ENCODE peak calls at places on chromosomes 2 and 18, in ten cellular contexts. N, U, S, L, D, R, H, T, X and Q are unnamed samples.
A peak's percentile ranks its signal among the peaks of the same experiment; 100 is the strongest.

GRCh38 chr2:11466307-11467125 is 555 bp upstream of the E2F6 start:
- DNase-seq in N (peak; percentile 29), U (no peak), S (peak; percentile 28), L (no peak), D (no peak), R (no peak), H (no peak), T (no peak), X (no peak), Q (no peak)

GRCh38 chr2:40095003-40095402 is 315.9 kb upstream of the THUMPD2 start:
- DNase-seq in N (no peak), U (no peak), S (no peak), L (no peak), D (no peak), R (no peak), H (peak; percentile 84), T (no peak), X (peak; percentile 82), Q (no peak)

GRCh38 chr2:152467677-152468406 is 132.9 kb downstream of the FMNL2 start:
- DNase-seq in N (no peak), U (no peak), S (no peak), L (no peak), D (no peak), R (no peak), H (no peak), T (no peak), X (no peak), Q (no peak)

GRCh38 chr2:37892436-37893114 is 32.5 kb upstream of the RMDN2 start:
- DNase-seq in N (peak; percentile 74), U (no peak), S (no peak), L (no peak), D (no peak), R (no peak), H (no peak), T (no peak), X (no peak), Q (no peak)

GRCh38 chr2:38098351-38099095 is 22.6 kb upstream of the CYP1B1 start:
- DNase-seq in N (no peak), U (no peak), S (no peak), L (no peak), D (no peak), R (no peak), H (no peak), T (no peak), X (no peak), Q (no peak)

GRCh38 chr2:48984922-48985321 is 169.4 kb downstream of the FSHR start:
- DNase-seq in N (no peak), U (no peak), S (no peak), L (no peak), D (no peak), R (no peak), H (no peak), T (no peak), X (no peak), Q (no peak)

GRCh38 chr2:45935791-45936622 is 284.5 kb downstream of the PRKCE start:
- DNase-seq in N (peak; percentile 68), U (peak; percentile 92), S (peak; percentile 95), L (peak; percentile 88), D (peak; percentile 83), R (peak; percentile 97), H (peak; percentile 98), T (peak; percentile 90), X (peak; percentile 97), Q (peak; percentile 93)

GRCh38 chr18:11104307-11104706 is 45.1 kb downstream of the PIEZO2 start:
- DNase-seq in N (no peak), U (no peak), S (no peak), L (no peak), D (no peak), R (no peak), H (no peak), T (no peak), X (no peak), Q (no peak)

GRCh38 chr2:69466728-69467127 is 29.5 kb upstream of the NFU1 start:
- DNase-seq in N (no peak), U (no peak), S (no peak), L (no peak), D (no peak), R (no peak), H (peak; percentile 25), T (no peak), X (no peak), Q (no peak)

GRCh38 chr18:58176915-58177717 is 133.1 kb downstream of the NEDD4L start:
- DNase-seq in N (no peak), U (peak; percentile 60), S (no peak), L (no peak), D (no peak), R (no peak), H (peak; percentile 91), T (peak; percentile 48), X (peak; percentile 92), Q (peak; percentile 90)

GRCh38 chr2:166485558-166486193 is 8.4 kb downstream of the SCN7A start:
- DNase-seq in N (no peak), U (no peak), S (no peak), L (no peak), D (no peak), R (no peak), H (no peak), T (no peak), X (peak; percentile 24), Q (no peak)

GRCh38 chr18:50569930-50570329 is 10.0 kb downstream of the MAPK4 start:
- DNase-seq in N (no peak), U (no peak), S (no peak), L (no peak), D (no peak), R (no peak), H (no peak), T (peak; percentile 41), X (no peak), Q (no peak)

GRCh38 chr18:57930476-57930875 is 113.5 kb upstream of the NEDD4L start:
- DNase-seq in N (no peak), U (no peak), S (no peak), L (no peak), D (no peak), R (no peak), H (no peak), T (no peak), X (no peak), Q (no peak)

GRCh38 chr2:27522400-27522945 is 25.8 kb downstream of the GCKR start:
- DNase-seq in N (no peak), U (no peak), S (no peak), L (no peak), D (peak; percentile 23), R (no peak), H (no peak), T (no peak), X (no peak), Q (no peak)

GRCh38 chr2:179226203-179226960 is 38.2 kb downstream of the SESTD1 start:
- DNase-seq in N (no peak), U (no peak), S (no peak), L (no peak), D (no peak), R (no peak), H (no peak), T (no peak), X (no peak), Q (no peak)

GRCh38 chr2:65604246-65604645 is 171.8 kb upstream of the SPRED2 start:
- DNase-seq in N (no peak), U (no peak), S (no peak), L (no peak), D (no peak), R (no peak), H (peak; percentile 49), T (no peak), X (no peak), Q (no peak)

GRCh38 chr2:65607906-65608305 is 175.5 kb upstream of the SPRED2 start:
- DNase-seq in N (no peak), U (no peak), S (no peak), L (no peak), D (no peak), R (no peak), H (no peak), T (peak; percentile 47), X (no peak), Q (no peak)

GRCh38 chr2:65608391-65608790 is 176.0 kb upstream of the SPRED2 start:
- DNase-seq in N (no peak), U (no peak), S (no peak), L (no peak), D (no peak), R (no peak), H (no peak), T (no peak), X (no peak), Q (no peak)

GRCh38 chr2:65602851-65603250 is 170.5 kb upstream of the SPRED2 start:
- DNase-seq in N (no peak), U (no peak), S (no peak), L (no peak), D (no peak), R (no peak), H (no peak), T (no peak), X (peak; percentile 19), Q (no peak)

GRCh38 chr2:65605427-65606058 is 173.1 kb upstream of the SPRED2 start:
- DNase-seq in N (peak; percentile 39), U (no peak), S (no peak), L (no peak), D (no peak), R (no peak), H (no peak), T (no peak), X (no peak), Q (no peak)
- TF ChIP-seq CTCF in N (no peak), U (no peak), S (no peak), L (no peak), D (no peak), R (no peak), H (no peak), T (no peak), X (no peak), Q (no peak)

GRCh38 chr18:7840445-7840844 is 273.3 kb downstream of the PTPRM start:
- DNase-seq in N (no peak), U (no peak), S (no peak), L (no peak), D (no peak), R (no peak), H (no peak), T (no peak), X (no peak), Q (no peak)
- H3K4me1 ChIP-seq in N (no peaks in the 10 kb centered on the region), U (no peaks in the 10 kb centered on the region), S (peaks cover 12% of the 10 kb centered on the region), L (no peaks in the 10 kb centered on the region), D (no peaks in the 10 kb centered on the region), R (no peaks in the 10 kb centered on the region), H (no peaks in the 10 kb centered on the region), T (no peaks in the 10 kb centered on the region), X (no peaks in the 10 kb centered on the region), Q (no peaks in the 10 kb centered on the region)

GRCh38 chr2:182522428-182522896 is 95.6 kb upstream of the PDE1A start:
- DNase-seq in N (no peak), U (no peak), S (no peak), L (no peak), D (no peak), R (no peak), H (peak; percentile 73), T (peak; percentile 49), X (no peak), Q (no peak)
- H3K4me2 ChIP-seq in N (no peak overlapping the region), U (peak overlapping the region; percentile 34), S (peak overlapping the region; percentile 8), L (no peak overlapping the region), D (no peak overlapping the region), R (no peak overlapping the region), H (peak overlapping the region; percentile 68), T (no peak overlapping the region), X (peak overlapping the region; percentile 74), Q (peak overlapping the region; percentile 52)

DNA sequence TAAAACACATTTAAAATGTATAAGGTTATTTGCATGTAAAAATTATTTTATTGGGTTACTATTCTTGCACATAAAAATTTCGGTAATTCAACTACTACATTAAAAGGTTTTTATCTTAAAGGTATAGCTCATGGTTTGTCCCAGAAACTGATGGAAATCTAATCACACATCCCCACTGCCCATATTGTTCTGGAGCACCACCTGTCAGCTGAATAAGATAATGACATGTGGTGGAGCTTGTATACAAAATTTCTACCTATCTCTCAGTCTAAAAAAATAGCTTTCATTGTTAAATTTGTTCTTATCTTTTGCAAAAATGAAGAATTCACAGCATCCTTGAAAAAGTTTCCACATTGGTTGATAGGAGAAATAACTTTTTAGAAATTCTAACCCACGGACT is 18.3 kb downstream of the ERBB4 start:
- DNase-seq in N (no peak), U (no peak), S (no peak), L (peak; percentile 26), D (no peak), R (peak; percentile 7), H (no peak), T (peak; percentile 33), X (no peak), Q (no peak)
- TF ChIP-seq CTCF in N (peak; percentile 53), U (peak; percentile 40), S (peak; percentile 38), L (peak; percentile 56), D (no peak), R (peak; percentile 40), H (peak; percentile 8), T (peak; percentile 64), X (no peak), Q (peak; percentile 26)